ENCODE peak calls at places on chromosomes 3 and 15, in eight cellular contexts. O is AG04450, I is OCI-LY7, E is transverse colon, N is tibial artery, A is PC-3, J is neural progenitor cell, V is cardiac fibroblast. R is an unnamed sample.

GRCh38 chr15:72722071-72722696 is 36.2 kb downstream of the BBS4 start:
- DNase-seq in O (peak), I (peak), E (peak), N (peak), A (peak), J (peak), V (peak), R (peak)

GRCh38 chr3:126543457-126544090 is 15.2 kb downstream of the C3orf22 start:
- DNase-seq in O (no peak), I (no peak), E (peak), N (no peak), A (no peak), J (no peak), V (no peak), R (no peak)

GRCh38 chr3:140913728-140914127 is 27.9 kb upstream of the SLC25A36 start:
- DNase-seq in O (no peak), I (no peak), E (no peak), N (no peak), A (no peak), J (no peak), V (no peak), R (no peak)

GRCh38 chr15:71501344-71502128 is 308.8 kb upstream of the NR2E3 start:
- DNase-seq in O (no peak), I (no peak), E (no peak), N (no peak), A (no peak), J (no peak), V (peak), R (no peak)

GRCh38 chr15:26697913-26698312 is 75.0 kb downstream of the GABRB3 start:
- DNase-seq in O (no peak), I (no peak), E (no peak), N (no peak), A (no peak), J (no peak), V (no peak), R (no peak)

GRCh38 chr3:185401319-185401955 is 38.5 kb downstream of the MAP3K13 start:
- DNase-seq in O (no peak), I (no peak), E (no peak), N (no peak), A (no peak), J (no peak), V (no peak), R (no peak)

GRCh38 chr3:152019516-152019915 is 146.1 kb downstream of the SUCNR1 start:
- DNase-seq in O (no peak), I (no peak), E (no peak), N (no peak), A (peak), J (no peak), V (no peak), R (no peak)

GRCh38 chr3:55417211-55417610 is 69.9 kb downstream of the WNT5A start:
- DNase-seq in O (no peak), I (no peak), E (no peak), N (no peak), A (no peak), J (no peak), V (no peak), R (no peak)

GRCh38 chr15:31464216-31465082 is 137.8 kb downstream of the KLF13 start:
- DNase-seq in O (no peak), I (peak), E (no peak), N (no peak), A (no peak), J (no peak), V (no peak), R (no peak)

GRCh38 chr3:14216257-14217048 is 37.8 kb downstream of the LSM3 start:
- DNase-seq in O (no peak), I (peak), E (no peak), N (no peak), A (no peak), J (peak), V (peak), R (no peak)

GRCh38 chr3:193789455-193789854 is 196.4 kb downstream of the OPA1 start:
- DNase-seq in O (no peak), I (no peak), E (no peak), N (no peak), A (no peak), J (no peak), V (no peak), R (no peak)

GRCh38 chr3:52495777-52496602 is 852 bp downstream of the STAB1 start:
- DNase-seq in O (no peak), I (no peak), E (no peak), N (no peak), A (no peak), J (no peak), V (peak), R (peak)

GRCh38 chr3:110984456-110985250 is 87.0 kb upstream of the NECTIN3 start:
- DNase-seq in O (no peak), I (no peak), E (no peak), N (no peak), A (peak), J (no peak), V (no peak), R (no peak)

GRCh38 chr15:101773496-101774100 is 29.7 kb upstream of the OR4F6 start:
- DNase-seq in O (no peak), I (peak), E (peak), N (no peak), A (peak), J (peak), V (no peak), R (no peak)

GRCh38 chr3:123122525-123123315 is 55.9 kb downstream of the PDIA5 start:
- DNase-seq in O (no peak), I (no peak), E (no peak), N (no peak), A (no peak), J (no peak), V (peak), R (peak)

GRCh38 chr3:155034786-155035185 is 45.3 kb upstream of the MME start:
- DNase-seq in O (no peak), I (no peak), E (no peak), N (no peak), A (no peak), J (no peak), V (no peak), R (no peak)

GRCh38 chr3:155031191-155031590 is 48.9 kb upstream of the MME start:
- DNase-seq in O (no peak), I (no peak), E (no peak), N (no peak), A (no peak), J (no peak), V (peak), R (peak)

GRCh38 chr3:155029941-155030340 is 50.2 kb upstream of the MME start:
- DNase-seq in O (no peak), I (no peak), E (no peak), N (no peak), A (no peak), J (no peak), V (no peak), R (no peak)

GRCh38 chr3:155035553-155035952 is 44.6 kb upstream of the MME start:
- DNase-seq in O (no peak), I (no peak), E (no peak), N (no peak), A (no peak), J (no peak), V (no peak), R (no peak)

GRCh38 chr3:155032918-155033317 is 47.2 kb upstream of the MME start:
- DNase-seq in O (peak), I (no peak), E (no peak), N (no peak), A (no peak), J (no peak), V (peak), R (peak)
- H3K4me3 ChIP-seq in O (no peak), I (no peak), E (no peak), N (no peak), A (no peak), J (no peak), V (no peak), R (no peak)

DNA sequence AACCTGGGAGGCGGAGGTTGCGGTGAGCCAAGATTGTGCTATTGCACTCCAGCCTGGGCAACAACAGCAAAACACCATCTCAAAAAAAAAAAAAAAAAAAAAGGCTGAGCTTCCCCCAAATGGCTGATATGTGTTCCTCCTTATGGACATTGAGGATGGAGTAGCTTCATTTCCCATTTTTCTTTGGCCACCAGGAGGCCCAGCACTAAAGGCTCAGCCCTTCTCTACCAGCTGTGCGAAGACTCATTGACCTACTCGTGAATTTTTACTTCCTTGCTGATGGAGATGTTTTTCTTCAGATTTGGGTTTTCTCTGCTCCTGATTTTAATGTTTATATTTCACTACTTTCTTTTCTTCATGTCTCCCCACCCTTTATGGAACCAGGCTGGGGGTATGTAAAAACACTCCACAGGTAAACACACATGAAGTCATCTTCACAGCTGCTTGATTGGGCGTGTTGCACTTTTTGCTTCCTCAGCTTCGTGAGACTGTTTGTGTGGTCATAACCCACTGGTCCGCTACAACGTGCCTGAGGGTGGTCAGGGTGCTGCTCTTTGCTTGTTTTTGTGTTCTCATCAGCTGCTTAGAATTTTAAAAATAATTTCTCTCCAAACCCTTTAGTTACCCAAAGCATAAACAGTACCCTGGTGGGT is 13.5 kb downstream of the SEMA4B start:
- DNase-seq in O (no peak), I (no peak), E (no peak), N (no peak), A (peak), J (no peak), V (peak), R (no peak)
- TF ChIP-seq CTCF in O (peak), I (no peak), E (peak), N (no peak), A (peak), J (peak), V (peak), R (peak)

GRCh38 chr15:65305144-65305758 is 774 bp downstream of the RNU5B-1 start:
- DNase-seq in O (no peak), I (no peak), E (no peak), N (no peak), A (no peak), J (no peak), V (no peak), R (no peak)
- H3K4me3 ChIP-seq in O (no peak), I (peak), E (peak), N (peak), A (no peak), J (no peak), V (peak), R (peak)

GRCh38 chr3:57910988-57911387 is 97.2 kb upstream of the FLNB start:
- DNase-seq in O (no peak), I (peak), E (no peak), N (no peak), A (peak), J (peak), V (no peak), R (no peak)
- TF ChIP-seq CTCF in O (peak), I (peak), E (no peak), N (no peak), A (peak), J (peak), V (peak), R (peak)

DNA sequence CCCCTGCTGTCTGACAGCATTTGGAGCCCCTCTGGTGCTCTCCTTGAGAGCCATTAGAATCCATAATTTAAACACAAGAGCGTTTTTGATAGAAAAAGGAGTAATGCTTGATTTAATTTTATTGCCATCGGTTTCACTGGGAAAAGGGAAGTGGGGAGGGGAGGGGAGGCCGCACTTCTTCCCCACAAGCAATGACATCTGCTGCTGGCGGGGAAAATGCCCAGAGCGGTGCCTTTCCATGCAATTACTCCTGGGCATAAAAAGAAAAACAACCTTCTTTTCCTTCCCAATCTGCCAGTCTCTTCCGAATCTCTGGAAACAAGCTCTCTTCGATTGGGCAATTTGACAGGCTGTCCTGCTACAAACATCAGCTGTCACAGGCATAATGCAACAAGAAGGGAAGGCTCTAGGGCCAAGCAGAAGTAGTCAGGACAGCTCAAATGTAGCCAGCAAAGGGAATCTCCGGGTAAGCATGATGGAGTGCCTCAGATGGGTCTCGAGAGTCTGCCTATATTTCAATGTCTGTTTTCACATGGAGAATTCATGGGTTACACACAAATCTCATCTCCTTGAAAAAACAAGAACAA is 93.4 kb upstream of the STRIT1 start:
- DNase-seq in O (no peak), I (no peak), E (no peak), N (no peak), A (no peak), J (no peak), V (no peak), R (no peak)
- H3K4me3 ChIP-seq in O (no peak), I (no peak), E (no peak), N (no peak), A (no peak), J (no peak), V (no peak), R (no peak)